ENCODE peak calls at places on chromosomes 1 and 21, in eight cellular contexts. One of them, this sample, is unnamed.

GRCh38 chr1:41343790-41344679 is 17.2 kb upstream of the FOXO6 start:
- DNase-seq in CD4-positive, alpha-beta T cell: peak
- DNase-seq in endothelial cell: no peak
- DNase-seq in PC-3: no peak
- DNase-seq in prostate gland: no peak
- DNase-seq in epithelial cell of proximal tubule: no peak
- DNase-seq in fibroblast of the aortic adventitia: no peak
- DNase-seq in nephron progenitor cell: no peak
- DNase-seq in this sample: peak

GRCh38 chr1:7252411-7253117 is 467.3 kb downstream of the CAMTA1 start:
- DNase-seq in PC-3: no peak
- DNase-seq in CD4-positive, alpha-beta T cell: no peak
- DNase-seq in nephron progenitor cell: no peak
- DNase-seq in endothelial cell: no peak
- DNase-seq in prostate gland: no peak
- DNase-seq in fibroblast of the aortic adventitia: no peak
- DNase-seq in epithelial cell of proximal tubule: no peak
- DNase-seq in this sample: no peak

GRCh38 chr1:17516303-17517214 is 22.9 kb upstream of the ARHGEF10L start:
- DNase-seq in prostate gland: no peak
- DNase-seq in endothelial cell: no peak
- DNase-seq in nephron progenitor cell: peak
- DNase-seq in PC-3: no peak
- DNase-seq in fibroblast of the aortic adventitia: no peak
- DNase-seq in CD4-positive, alpha-beta T cell: no peak
- DNase-seq in epithelial cell of proximal tubule: peak
- DNase-seq in this sample: no peak

GRCh38 chr1:94271373-94271772 is 34.0 kb upstream of the ARHGAP29 start:
- DNase-seq in endothelial cell: no peak
- DNase-seq in PC-3: peak
- DNase-seq in fibroblast of the aortic adventitia: no peak
- DNase-seq in CD4-positive, alpha-beta T cell: no peak
- DNase-seq in prostate gland: no peak
- DNase-seq in epithelial cell of proximal tubule: no peak
- DNase-seq in nephron progenitor cell: no peak
- DNase-seq in this sample: no peak

GRCh38 chr1:156172696-156173470 is 19.5 kb downstream of the SEMA4A start:
- DNase-seq in fibroblast of the aortic adventitia: no peak
- DNase-seq in prostate gland: no peak
- DNase-seq in nephron progenitor cell: no peak
- DNase-seq in endothelial cell: no peak
- DNase-seq in CD4-positive, alpha-beta T cell: no peak
- DNase-seq in PC-3: no peak
- DNase-seq in epithelial cell of proximal tubule: no peak
- DNase-seq in this sample: no peak

GRCh38 chr21:39707316-39707715 is 37.7 kb upstream of the IGSF5 start:
- DNase-seq in endothelial cell: no peak
- DNase-seq in PC-3: no peak
- DNase-seq in prostate gland: no peak
- DNase-seq in nephron progenitor cell: no peak
- DNase-seq in epithelial cell of proximal tubule: no peak
- DNase-seq in CD4-positive, alpha-beta T cell: no peak
- DNase-seq in fibroblast of the aortic adventitia: no peak
- DNase-seq in this sample: no peak

GRCh38 chr1:29906927-29907326 is 670.6 kb downstream of the PTPRU start:
- DNase-seq in CD4-positive, alpha-beta T cell: no peak
- DNase-seq in prostate gland: no peak
- DNase-seq in endothelial cell: no peak
- DNase-seq in epithelial cell of proximal tubule: no peak
- DNase-seq in fibroblast of the aortic adventitia: no peak
- DNase-seq in PC-3: no peak
- DNase-seq in nephron progenitor cell: no peak
- DNase-seq in this sample: no peak

GRCh38 chr1:181778630-181779285 is 282.8 kb downstream of the ZNF648 start:
- DNase-seq in nephron progenitor cell: no peak
- DNase-seq in CD4-positive, alpha-beta T cell: no peak
- DNase-seq in fibroblast of the aortic adventitia: no peak
- DNase-seq in endothelial cell: no peak
- DNase-seq in epithelial cell of proximal tubule: no peak
- DNase-seq in prostate gland: no peak
- DNase-seq in PC-3: no peak
- DNase-seq in this sample: no peak

GRCh38 chr1:156579472-156579871 is at the start of gene TTC24:
- DNase-seq in epithelial cell of proximal tubule: no peak
- DNase-seq in prostate gland: no peak
- DNase-seq in endothelial cell: no peak
- DNase-seq in fibroblast of the aortic adventitia: no peak
- DNase-seq in CD4-positive, alpha-beta T cell: no peak
- DNase-seq in PC-3: no peak
- DNase-seq in nephron progenitor cell: no peak
- DNase-seq in this sample: no peak

GRCh38 chr1:36620142-36620541 is 137.4 kb upstream of the CSF3R start:
- DNase-seq in endothelial cell: no peak
- DNase-seq in epithelial cell of proximal tubule: no peak
- DNase-seq in PC-3: no peak
- DNase-seq in fibroblast of the aortic adventitia: no peak
- DNase-seq in nephron progenitor cell: no peak
- DNase-seq in CD4-positive, alpha-beta T cell: no peak
- DNase-seq in prostate gland: no peak
- DNase-seq in this sample: no peak

GRCh38 chr1:17736625-17737024 is 18.5 kb upstream of the ACTL8 start:
- DNase-seq in PC-3: no peak
- DNase-seq in fibroblast of the aortic adventitia: no peak
- DNase-seq in epithelial cell of proximal tubule: no peak
- DNase-seq in endothelial cell: no peak
- DNase-seq in nephron progenitor cell: no peak
- DNase-seq in CD4-positive, alpha-beta T cell: no peak
- DNase-seq in prostate gland: no peak
- DNase-seq in this sample: no peak

GRCh38 chr1:54314691-54315455 is 91.3 kb downstream of the SSBP3 start:
- DNase-seq in CD4-positive, alpha-beta T cell: no peak
- DNase-seq in epithelial cell of proximal tubule: no peak
- DNase-seq in PC-3: peak
- DNase-seq in prostate gland: peak
- DNase-seq in fibroblast of the aortic adventitia: no peak
- DNase-seq in endothelial cell: no peak
- DNase-seq in nephron progenitor cell: no peak
- DNase-seq in this sample: no peak

GRCh38 chr1:25914074-25914995 is 8.1 kb upstream of the STMN1 start:
- DNase-seq in CD4-positive, alpha-beta T cell: no peak
- DNase-seq in epithelial cell of proximal tubule: no peak
- DNase-seq in nephron progenitor cell: no peak
- DNase-seq in fibroblast of the aortic adventitia: no peak
- DNase-seq in PC-3: no peak
- DNase-seq in prostate gland: no peak
- DNase-seq in endothelial cell: no peak
- DNase-seq in this sample: no peak

GRCh38 chr1:77538956-77539509 is 143.4 kb downstream of the ZZZ3 start:
- DNase-seq in PC-3: peak
- DNase-seq in nephron progenitor cell: no peak
- DNase-seq in endothelial cell: no peak
- DNase-seq in fibroblast of the aortic adventitia: peak
- DNase-seq in epithelial cell of proximal tubule: peak
- DNase-seq in prostate gland: no peak
- DNase-seq in CD4-positive, alpha-beta T cell: no peak
- DNase-seq in this sample: no peak

GRCh38 chr1:161915051-161915503 is 108.6 kb downstream of the OLFML2B start:
- DNase-seq in nephron progenitor cell: no peak
- DNase-seq in fibroblast of the aortic adventitia: no peak
- DNase-seq in epithelial cell of proximal tubule: no peak
- DNase-seq in endothelial cell: no peak
- DNase-seq in CD4-positive, alpha-beta T cell: no peak
- DNase-seq in PC-3: no peak
- DNase-seq in prostate gland: no peak
- DNase-seq in this sample: no peak

GRCh38 chr1:14923400-14924011 is 230.0 kb upstream of the TMEM51 start:
- DNase-seq in endothelial cell: no peak
- DNase-seq in nephron progenitor cell: no peak
- DNase-seq in epithelial cell of proximal tubule: no peak
- DNase-seq in PC-3: no peak
- DNase-seq in fibroblast of the aortic adventitia: no peak
- DNase-seq in prostate gland: no peak
- DNase-seq in CD4-positive, alpha-beta T cell: no peak
- DNase-seq in this sample: no peak

GRCh38 chr1:99891997-99892396 is 41.8 kb downstream of the AGL start:
- DNase-seq in fibroblast of the aortic adventitia: no peak
- DNase-seq in CD4-positive, alpha-beta T cell: no peak
- DNase-seq in nephron progenitor cell: no peak
- DNase-seq in endothelial cell: no peak
- DNase-seq in prostate gland: no peak
- DNase-seq in epithelial cell of proximal tubule: no peak
- DNase-seq in PC-3: no peak
- DNase-seq in this sample: no peak

GRCh38 chr1:84763912-84764675 is 73.8 kb upstream of the SSX2IP start:
- DNase-seq in epithelial cell of proximal tubule: no peak
- DNase-seq in PC-3: no peak
- DNase-seq in prostate gland: no peak
- DNase-seq in nephron progenitor cell: no peak
- DNase-seq in endothelial cell: no peak
- DNase-seq in fibroblast of the aortic adventitia: no peak
- DNase-seq in CD4-positive, alpha-beta T cell: no peak
- DNase-seq in this sample: no peak

DNA sequence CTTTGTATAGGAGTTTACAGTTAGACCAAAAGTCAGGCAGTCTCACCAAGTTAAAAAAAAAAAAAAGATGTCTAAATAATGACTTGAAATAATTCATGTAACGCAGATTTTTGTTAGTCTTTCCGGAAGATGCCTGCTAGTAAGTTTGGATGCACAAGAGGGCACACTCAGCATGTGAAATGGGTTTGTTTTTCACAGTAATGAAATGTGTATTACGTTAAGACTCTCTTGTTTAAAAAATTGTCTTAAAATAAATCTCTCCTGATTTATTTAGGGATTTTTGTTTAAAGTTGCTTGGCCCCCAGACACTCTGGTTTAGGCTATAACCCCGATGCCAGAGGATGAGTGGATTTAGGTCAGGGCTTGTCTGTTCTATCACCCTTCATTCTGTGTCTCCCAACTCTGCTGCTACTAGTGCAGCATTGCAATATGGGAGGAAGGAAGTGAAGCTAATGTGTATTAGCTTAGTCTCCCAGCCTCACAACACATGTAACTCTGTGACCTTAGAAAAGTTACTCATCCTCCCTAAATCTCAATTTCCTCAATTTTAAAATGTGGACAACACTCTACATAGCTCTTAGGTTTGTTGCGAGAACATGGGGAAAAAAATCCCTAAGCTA is 25.7 kb downstream of the CTH start:
- DNase-seq in PC-3: peak
- DNase-seq in fibroblast of the aortic adventitia: peak
- DNase-seq in CD4-positive, alpha-beta T cell: no peak
- DNase-seq in endothelial cell: no peak
- DNase-seq in nephron progenitor cell: no peak
- DNase-seq in prostate gland: no peak
- DNase-seq in epithelial cell of proximal tubule: no peak
- DNase-seq in this sample: no peak
- TF ChIP-seq CTCF in PC-3: peak
- TF ChIP-seq CTCF in fibroblast of the aortic adventitia: peak
- TF ChIP-seq CTCF in CD4-positive, alpha-beta T cell: no peak
- TF ChIP-seq CTCF in endothelial cell: no peak
- TF ChIP-seq CTCF in nephron progenitor cell: no peak
- TF ChIP-seq CTCF in prostate gland: no peak
- TF ChIP-seq CTCF in epithelial cell of proximal tubule: peak
- TF ChIP-seq CTCF in this sample: no peak

GRCh38 chr1:67053785-67054759 is at the start of gene SLC35D1:
- DNase-seq in CD4-positive, alpha-beta T cell: peak
- DNase-seq in nephron progenitor cell: peak
- DNase-seq in endothelial cell: peak
- DNase-seq in fibroblast of the aortic adventitia: peak
- DNase-seq in epithelial cell of proximal tubule: no peak
- DNase-seq in prostate gland: peak
- DNase-seq in PC-3: peak
- DNase-seq in this sample: peak
- TF ChIP-seq CTCF in CD4-positive, alpha-beta T cell: no peak
- TF ChIP-seq CTCF in nephron progenitor cell: no peak
- TF ChIP-seq CTCF in endothelial cell: no peak
- TF ChIP-seq CTCF in fibroblast of the aortic adventitia: no peak
- TF ChIP-seq CTCF in epithelial cell of proximal tubule: no peak
- TF ChIP-seq CTCF in prostate gland: no peak
- TF ChIP-seq CTCF in PC-3: no peak
- TF ChIP-seq CTCF in this sample: no peak

GRCh38 chr1:45640293-45640692 is 16.4 kb upstream of the CCDC17 start:
- DNase-seq in CD4-positive, alpha-beta T cell: no peak
- DNase-seq in prostate gland: no peak
- DNase-seq in nephron progenitor cell: no peak
- DNase-seq in fibroblast of the aortic adventitia: no peak
- DNase-seq in PC-3: no peak
- DNase-seq in endothelial cell: no peak
- DNase-seq in epithelial cell of proximal tubule: no peak
- DNase-seq in this sample: no peak

GRCh38 chr1:45647248-45648021 is 23.6 kb upstream of the CCDC17 start:
- DNase-seq in CD4-positive, alpha-beta T cell: no peak
- DNase-seq in prostate gland: peak
- DNase-seq in endothelial cell: no peak
- DNase-seq in fibroblast of the aortic adventitia: peak
- DNase-seq in nephron progenitor cell: no peak
- DNase-seq in PC-3: no peak
- DNase-seq in epithelial cell of proximal tubule: no peak
- DNase-seq in this sample: no peak

GRCh38 chr1:45644661-45645060 is 20.8 kb upstream of the CCDC17 start:
- DNase-seq in PC-3: no peak
- DNase-seq in fibroblast of the aortic adventitia: no peak
- DNase-seq in endothelial cell: no peak
- DNase-seq in nephron progenitor cell: no peak
- DNase-seq in epithelial cell of proximal tubule: no peak
- DNase-seq in CD4-positive, alpha-beta T cell: no peak
- DNase-seq in prostate gland: no peak
- DNase-seq in this sample: no peak

GRCh38 chr1:45643341-45643740 is 19.5 kb upstream of the CCDC17 start:
- DNase-seq in PC-3: no peak
- DNase-seq in prostate gland: no peak
- DNase-seq in fibroblast of the aortic adventitia: no peak
- DNase-seq in endothelial cell: no peak
- DNase-seq in CD4-positive, alpha-beta T cell: no peak
- DNase-seq in nephron progenitor cell: no peak
- DNase-seq in epithelial cell of proximal tubule: no peak
- DNase-seq in this sample: no peak

GRCh38 chr1:45643978-45644377 is 20.1 kb upstream of the CCDC17 start:
- DNase-seq in endothelial cell: no peak
- DNase-seq in nephron progenitor cell: no peak
- DNase-seq in CD4-positive, alpha-beta T cell: no peak
- DNase-seq in epithelial cell of proximal tubule: no peak
- DNase-seq in PC-3: peak
- DNase-seq in fibroblast of the aortic adventitia: no peak
- DNase-seq in prostate gland: peak
- DNase-seq in this sample: no peak
- TF ChIP-seq CTCF in endothelial cell: no peak
- TF ChIP-seq CTCF in nephron progenitor cell: no peak
- TF ChIP-seq CTCF in CD4-positive, alpha-beta T cell: no peak
- TF ChIP-seq CTCF in epithelial cell of proximal tubule: peak
- TF ChIP-seq CTCF in PC-3: peak
- TF ChIP-seq CTCF in fibroblast of the aortic adventitia: no peak
- TF ChIP-seq CTCF in prostate gland: peak
- TF ChIP-seq CTCF in this sample: no peak

DNA sequence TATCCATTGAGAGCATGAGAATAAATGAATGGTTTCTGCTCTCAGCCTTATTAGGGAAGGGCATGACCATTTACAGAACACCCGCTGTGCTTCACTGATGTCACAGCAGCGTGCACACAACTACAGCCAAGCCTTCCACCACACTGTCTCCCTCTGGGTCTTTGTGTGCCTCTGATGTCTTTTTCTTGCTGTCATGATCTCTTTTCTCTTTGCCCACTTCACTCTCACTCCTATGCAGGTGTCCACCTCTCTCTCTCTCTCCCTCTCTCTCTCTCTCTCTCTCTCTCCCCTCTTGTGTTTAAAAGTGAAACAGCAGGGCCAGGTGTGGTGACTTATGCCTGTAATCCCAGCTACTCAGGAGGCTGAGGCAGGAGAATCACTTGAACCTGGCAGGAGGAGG is 232.5 kb upstream of the JUN start:
- DNase-seq in epithelial cell of proximal tubule: no peak
- DNase-seq in fibroblast of the aortic adventitia: no peak
- DNase-seq in CD4-positive, alpha-beta T cell: no peak
- DNase-seq in PC-3: no peak
- DNase-seq in nephron progenitor cell: no peak
- DNase-seq in prostate gland: no peak
- DNase-seq in endothelial cell: no peak
- DNase-seq in this sample: no peak
- TF ChIP-seq CTCF in epithelial cell of proximal tubule: peak
- TF ChIP-seq CTCF in fibroblast of the aortic adventitia: no peak
- TF ChIP-seq CTCF in CD4-positive, alpha-beta T cell: no peak
- TF ChIP-seq CTCF in PC-3: no peak
- TF ChIP-seq CTCF in nephron progenitor cell: no peak
- TF ChIP-seq CTCF in prostate gland: peak
- TF ChIP-seq CTCF in endothelial cell: no peak
- TF ChIP-seq CTCF in this sample: no peak

This sample was measured in natural killer cell.